ENCODE peak calls at places on chromosomes 13 and 19, in seven cellular contexts. X, N, H, S, P, U and E are unnamed samples.

GRCh38 chr19:9323557-9323918 is 441 bp upstream of the ZNF559 start:
- DNase-seq in P (peak), X (peak), S (peak), U (no peak), H (peak), N (peak), E (peak)

GRCh38 chr13:103039183-103039582 is 27.0 kb downstream of the SLC10A2 start:
- DNase-seq in U (no peak), H (no peak), S (no peak), N (no peak), X (no peak), P (no peak), E (no peak)

GRCh38 chr13:27442797-27443196 is 7.6 kb downstream of the MTIF3 start:
- DNase-seq in S (no peak), U (no peak), N (no peak), X (no peak), P (no peak), H (no peak), E (no peak)

GRCh38 chr13:30923423-30923822 is 9.0 kb upstream of the TEX26 start:
- DNase-seq in X (no peak), P (no peak), S (no peak), H (no peak), N (no peak), U (no peak), E (no peak)

GRCh38 chr13:113119822-113120189 is 2.8 kb upstream of the F10 start:
- DNase-seq in P (peak), N (no peak), H (no peak), S (no peak), U (peak), X (no peak), E (peak)

GRCh38 chr19:51083783-51084182 is 1.1 kb upstream of the KLK14 start:
- DNase-seq in S (no peak), P (no peak), U (no peak), X (no peak), H (no peak), N (no peak), E (no peak)

GRCh38 chr13:30864352-30865130 is 41.5 kb upstream of the MEDAG start:
- DNase-seq in U (no peak), H (no peak), P (no peak), X (no peak), S (no peak), N (no peak), E (no peak)

GRCh38 chr13:51524312-51524711 is 60.0 kb upstream of the WDFY2 start:
- DNase-seq in H (no peak), X (peak), S (peak), N (no peak), P (no peak), U (no peak), E (no peak)

GRCh38 chr13:113034451-113035208 is 65.6 kb downstream of the MCF2L start:
- DNase-seq in X (peak), S (peak), P (peak), H (peak), U (no peak), N (peak), E (peak)

GRCh38 chr19:33279430-33280350 is 22.6 kb downstream of the CEBPA start:
- DNase-seq in S (peak), U (no peak), P (no peak), X (no peak), N (no peak), H (no peak), E (no peak)

GRCh38 chr13:27203854-27204253 is 32.2 kb upstream of the USP12 start:
- DNase-seq in S (no peak), X (no peak), H (no peak), N (peak), P (no peak), U (no peak), E (no peak)

GRCh38 chr13:82374719-82375118 is 1507.6 kb downstream of the SLITRK1 start:
- DNase-seq in X (no peak), H (no peak), P (no peak), U (no peak), N (no peak), S (no peak), E (no peak)

GRCh38 chr13:29589234-29589633 is 6.3 kb downstream of the SLC7A1 start:
- DNase-seq in S (no peak), U (no peak), X (peak), N (no peak), H (no peak), P (no peak), E (no peak)

GRCh38 chr13:79317856-79318255 is 88.2 kb downstream of the RBM26 start:
- DNase-seq in X (no peak), N (no peak), H (no peak), P (no peak), U (no peak), S (no peak), E (no peak)

GRCh38 chr19:11410682-11411081 is 8.4 kb downstream of the RGL3 start:
- DNase-seq in N (no peak), U (no peak), S (no peak), P (no peak), X (no peak), H (no peak), E (no peak)

GRCh38 chr19:17797397-17798201 is 2.7 kb downstream of the B3GNT3 start:
- DNase-seq in N (peak), H (peak), U (no peak), S (peak), X (no peak), P (peak), E (no peak)

GRCh38 chr13:107534548-107534947 is 680.8 kb downstream of the LIG4 start:
- DNase-seq in U (no peak), H (no peak), S (no peak), P (no peak), X (no peak), N (no peak), E (no peak)

GRCh38 chr19:5092444-5092843 is 123.5 kb downstream of the KDM4B start:
- DNase-seq in N (no peak), U (no peak), S (no peak), H (no peak), X (no peak), P (no peak), E (no peak)

GRCh38 chr13:110912651-110913051 is 2.2 kb downstream of the ANKRD10 start:
- DNase-seq in S (no peak), H (no peak), X (peak), U (no peak), N (no peak), P (no peak), E (no peak)

GRCh38 chr13:113064534-113065405 is 40.8 kb upstream of the F7 start:
- DNase-seq in S (no peak), X (no peak), P (no peak), H (peak), U (no peak), N (no peak), E (no peak)

GRCh38 chr13:80030491-80030890 is 310.4 kb downstream of the SPRY2 start:
- DNase-seq in U (no peak), P (no peak), H (no peak), S (peak), X (no peak), N (peak), E (peak)

GRCh38 chr19:13865578-13866462 is 11.1 kb upstream of the NANOS3 start:
- DNase-seq in H (no peak), P (no peak), S (no peak), N (no peak), X (no peak), U (no peak), E (peak)

GRCh38 chr13:114115191-114115671 is 17.2 kb downstream of the RASA3 start:
- DNase-seq in N (no peak), X (peak), P (peak), U (peak), H (no peak), S (peak), E (no peak)

GRCh38 chr13:76758257-76758656 is 127.9 kb downstream of the KCTD12 start:
- DNase-seq in U (no peak), P (no peak), S (no peak), N (no peak), H (no peak), X (peak), E (no peak)

GRCh38 chr19:8681345-8682021 is 17.1 kb downstream of the ACTL9 start:
- DNase-seq in X (no peak), S (no peak), P (no peak), U (no peak), H (no peak), N (no peak), E (no peak)

GRCh38 chr19:42176990-42177685 is 40.3 kb downstream of the DEDD2 start:
- DNase-seq in U (no peak), X (peak), N (peak), H (peak), S (no peak), P (peak), E (peak)

GRCh38 chr13:111422352-111422751 is 101.9 kb downstream of the TEX29 start:
- DNase-seq in S (no peak), X (no peak), P (no peak), H (no peak), U (no peak), N (no peak), E (no peak)

GRCh38 chr19:48859711-48860572 is 8.5 kb downstream of the PLEKHA4 start:
- DNase-seq in U (no peak), P (no peak), S (peak), N (peak), H (no peak), X (no peak), E (peak)
- H3K27ac ChIP-seq in U (no peak), P (no peak), S (peak), N (peak), H (no peak), X (no peak), E (no peak)

DNA sequence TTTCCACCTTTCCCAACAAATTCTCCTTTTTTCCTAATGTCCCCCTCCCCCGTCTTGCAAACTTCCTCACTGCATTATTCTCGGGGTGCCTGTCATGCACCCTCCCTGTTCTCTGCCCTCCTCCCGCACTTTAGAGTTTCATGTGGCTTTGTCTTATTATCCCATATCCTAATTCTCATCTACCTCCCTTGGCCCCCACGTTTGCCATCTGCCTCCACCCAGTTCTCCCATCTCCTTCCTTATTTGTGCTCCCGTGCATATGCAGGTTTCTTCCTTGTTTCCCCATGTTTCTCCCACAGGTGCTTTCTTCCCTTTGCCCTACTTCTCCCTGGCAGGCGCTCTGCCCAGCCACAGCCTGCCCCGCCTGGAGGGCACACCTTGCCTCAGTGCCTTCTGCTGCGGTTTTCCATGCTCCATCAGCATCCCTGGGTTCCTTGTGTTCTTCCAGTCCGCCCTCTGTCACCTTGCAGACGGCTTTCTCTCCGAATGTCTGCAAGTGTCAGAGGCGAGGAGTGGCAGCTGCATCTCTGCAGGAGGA is 1.5 kb downstream of the SPATA13 start:
- DNase-seq in S (no peak), P (peak), H (no peak), N (peak), X (no peak), U (no peak), E (no peak)
- H3K4me3 ChIP-seq in S (peak), P (peak), H (no peak), N (peak), X (peak), U (peak), E (peak)

GRCh38 chr19:2578911-2579677 is 103.2 kb downstream of the GADD45B start:
- DNase-seq in N (peak), P (peak), H (peak), U (peak), S (peak), X (peak), E (peak)
- TF ChIP-seq POLR2A in N (peak), P (no peak), H (no peak), U (no peak), S (peak), X (peak), E (no peak)

DNA sequence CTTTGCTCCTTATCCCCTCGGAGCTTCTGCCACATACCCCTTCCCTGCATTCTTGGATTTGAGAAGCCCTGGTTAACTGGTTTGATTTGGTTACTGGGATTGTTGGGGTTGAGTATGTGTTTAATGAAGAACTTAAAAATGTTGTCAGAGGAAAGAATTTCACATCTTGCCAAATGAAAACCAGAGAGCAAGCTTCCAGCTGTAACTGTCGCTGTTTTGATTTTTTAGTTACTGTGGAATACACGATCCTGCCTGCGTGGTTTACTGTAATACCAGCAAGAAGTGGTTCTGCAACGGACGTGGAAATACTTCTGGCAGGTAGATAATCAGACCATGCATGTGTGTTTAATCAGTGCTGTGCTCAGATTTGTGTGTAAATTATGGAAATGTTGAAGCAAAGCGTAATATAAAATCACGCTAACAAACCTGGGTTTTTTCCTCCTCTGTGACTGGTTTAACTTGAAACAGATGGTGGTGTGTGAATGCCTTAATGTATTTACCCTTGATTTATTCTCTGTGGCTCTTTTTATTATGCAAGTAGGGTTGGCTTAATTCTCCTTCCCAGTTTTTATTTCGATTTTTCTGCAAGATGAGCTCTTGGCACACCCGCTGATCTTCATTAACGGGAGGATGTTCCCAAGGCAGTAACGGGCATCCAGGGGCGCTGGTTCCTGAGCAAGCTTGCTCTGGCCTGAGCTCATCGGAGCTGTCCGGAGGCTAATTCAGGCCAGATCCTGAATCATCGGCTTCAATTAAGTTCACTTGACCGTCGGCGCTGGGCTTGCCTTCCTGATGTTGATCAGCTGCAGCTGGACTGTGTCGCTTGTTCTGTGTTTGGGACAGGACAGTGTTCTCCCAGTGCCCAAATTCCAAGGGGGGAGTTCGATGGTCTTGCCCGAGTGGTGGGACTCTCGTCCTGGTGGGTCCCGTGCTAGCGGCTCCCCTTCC is 16.0 kb downstream of the UPF1 start:
- DNase-seq in S (no peak), H (no peak), N (no peak), P (no peak), X (no peak), U (no peak), E (no peak)
- H3K27ac ChIP-seq in S (peak), H (no peak), N (peak), P (peak), X (peak), U (peak), E (peak)

GRCh38 chr13:35475131-35475959 is 1.1 kb downstream of the MAB21L1 start:
- DNase-seq in X (peak), P (peak), N (no peak), H (no peak), U (peak), S (no peak), E (peak)

GRCh38 chr13:35475960-35476943 is at the start of gene MAB21L1:
- DNase-seq in S (no peak), U (peak), H (no peak), P (peak), N (no peak), X (no peak), E (peak)

GRCh38 chr13:35471466-35472307 is 4.8 kb downstream of the MAB21L1 start:
- DNase-seq in U (no peak), S (no peak), P (no peak), H (no peak), X (no peak), N (no peak), E (no peak)

GRCh38 chr13:35472308-35473008 is 4.0 kb downstream of the MAB21L1 start:
- DNase-seq in X (no peak), N (no peak), S (no peak), P (no peak), H (no peak), U (no peak), E (no peak)

DNA sequence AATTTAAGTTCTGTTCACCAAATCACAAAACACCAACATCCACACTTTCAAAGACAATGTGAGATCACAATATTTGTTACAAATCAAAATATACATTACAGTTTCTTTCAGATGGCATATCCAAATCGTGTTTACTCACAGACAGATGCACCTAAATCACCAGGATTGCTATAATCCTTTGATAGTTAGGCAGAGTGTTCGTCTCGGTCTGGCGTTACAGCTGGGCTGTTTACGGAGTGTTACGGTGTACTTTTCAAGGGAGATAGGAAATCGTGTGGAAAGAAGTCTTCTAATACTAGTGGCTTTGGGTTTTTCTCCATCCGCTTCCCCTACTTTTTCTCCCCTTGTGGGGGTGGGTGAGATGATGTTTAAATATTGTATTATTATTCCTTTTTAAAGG is 1.9 kb downstream of the MAB21L1 start:
- DNase-seq in U (no peak), X (no peak), P (no peak), N (no peak), H (no peak), S (no peak), E (no peak)
- H3K4me3 ChIP-seq in U (peak), X (peak), P (peak), N (no peak), H (no peak), S (no peak), E (peak)